ENCODE peak calls at places on chromosome 1, in eight cellular contexts. Y, V, S, J, G, X, T and H are unnamed samples.

GRCh38 chr1:206608108-206608698 is 4.1 kb downstream of the EIF2D start:
- DNase-seq in T (peak; percentile 65), V (peak; percentile 50), Y (no peak), X (peak; percentile 62), S (peak; percentile 67), G (peak; percentile 41), J (peak; percentile 68), H (peak; percentile 36)

GRCh38 chr1:109625601-109626560 is 6.2 kb downstream of the AMPD2 start:
- DNase-seq in T (no peak), V (no peak), G (no peak), Y (no peak), J (no peak), S (no peak), X (no peak), H (no peak)

GRCh38 chr1:201634261-201634660 is 95.3 kb downstream of the NAV1 start:
- DNase-seq in Y (peak; percentile 50), S (no peak), G (peak; percentile 74), J (no peak), V (no peak), X (no peak), T (no peak), H (peak; percentile 56)

GRCh38 chr1:20440785-20441200 is 45.2 kb downstream of the CAMK2N1 start:
- DNase-seq in X (peak; percentile 47), Y (peak; percentile 18), S (peak; percentile 71), T (peak; percentile 88), J (peak; percentile 72), V (peak; percentile 46), G (peak; percentile 53), H (peak; percentile 71)

GRCh38 chr1:67833595-67833926 is 294 bp upstream of the GNG12 start:
- DNase-seq in X (no peak), S (peak; percentile 21), V (no peak), J (no peak), T (no peak), G (peak; percentile 55), Y (peak; percentile 61), H (no peak)

GRCh38 chr1:184771190-184771691 is 16.6 kb upstream of the EDEM3 start:
- DNase-seq in V (no peak), S (peak; percentile 23), G (no peak), J (peak; percentile 96), Y (no peak), T (no peak), X (no peak), H (no peak)

GRCh38 chr1:8889103-8889846 is 10.8 kb upstream of the ENO1 start:
- DNase-seq in X (no peak), G (no peak), Y (no peak), V (no peak), S (no peak), T (no peak), J (no peak), H (no peak)

GRCh38 chr1:39960461-39960958 is 5.6 kb downstream of the MFSD2A start:
- DNase-seq in S (no peak), J (no peak), Y (no peak), G (no peak), T (no peak), X (no peak), V (peak; percentile 16), H (no peak)

GRCh38 chr1:182493063-182493462 is 43.1 kb downstream of the RGSL1 start:
- DNase-seq in Y (no peak), V (no peak), J (no peak), X (no peak), S (no peak), T (no peak), G (no peak), H (no peak)

GRCh38 chr1:88973520-88974137 is 18.8 kb downstream of the KYAT3 start:
- DNase-seq in J (peak; percentile 48), G (peak; percentile 68), S (peak; percentile 43), Y (peak; percentile 15), X (peak; percentile 51), V (no peak), T (peak; percentile 69), H (peak; percentile 55)

GRCh38 chr1:228008391-228009115 is 1.8 kb downstream of the WNT3A start:
- DNase-seq in G (no peak), X (no peak), T (peak; percentile 70), S (peak; percentile 65), J (no peak), Y (no peak), V (no peak), H (no peak)

GRCh38 chr1:247079141-247079874 is 697 bp upstream of the ZNF670 start:
- DNase-seq in V (no peak), G (no peak), J (peak; percentile 62), T (peak; percentile 47), Y (no peak), S (peak; percentile 26), X (peak; percentile 52), H (no peak)

GRCh38 chr1:43545686-43546387 is 15.2 kb downstream of the PTPRF start:
- DNase-seq in X (peak; percentile 96), Y (no peak), V (peak; percentile 37), S (peak; percentile 97), G (peak; percentile 61), J (peak; percentile 39), T (peak; percentile 99), H (peak; percentile 58)

GRCh38 chr1:41466146-41466545 is 18.3 kb downstream of the EDN2 start:
- DNase-seq in Y (no peak), J (no peak), G (no peak), S (no peak), V (no peak), T (no peak), X (no peak), H (no peak)

GRCh38 chr1:157455318-157455717 is 97.0 kb downstream of the FCRL5 start:
- DNase-seq in S (no peak), X (no peak), V (no peak), Y (no peak), G (no peak), T (no peak), J (no peak), H (no peak)

GRCh38 chr1:203839081-203839480 is 22.3 kb upstream of the SNRPE start:
- DNase-seq in Y (peak; percentile 23), G (peak; percentile 75), T (no peak), S (no peak), J (no peak), X (no peak), V (no peak), H (peak; percentile 19)

GRCh38 chr1:234971586-234972297 is 156.9 kb downstream of the TOMM20 start:
- DNase-seq in J (no peak), G (no peak), V (no peak), T (no peak), X (peak; percentile 7), S (no peak), Y (no peak), H (no peak)

GRCh38 chr1:27513521-27513920 is 23.6 kb upstream of the WASF2 start:
- DNase-seq in J (peak; percentile 74), Y (no peak), G (no peak), T (no peak), V (no peak), X (no peak), S (no peak), H (no peak)

GRCh38 chr1:163970699-163971098 is 588.3 kb upstream of the PBX1 start:
- DNase-seq in X (no peak), G (no peak), J (no peak), Y (no peak), T (no peak), S (no peak), V (no peak), H (no peak)

GRCh38 chr1:205492201-205492667 is 12.2 kb upstream of the CDK18 start:
- DNase-seq in Y (no peak), T (no peak), X (no peak), V (no peak), G (no peak), S (no peak), J (no peak), H (no peak)

GRCh38 chr1:87644033-87644432 is 315.4 kb downstream of the LMO4 start:
- DNase-seq in X (peak; percentile 24), J (no peak), Y (peak; percentile 37), T (no peak), V (no peak), S (peak; percentile 4), G (no peak), H (no peak)

GRCh38 chr1:3630914-3631313 is 6.1 kb downstream of the TPRG1L start:
- DNase-seq in Y (no peak), V (no peak), T (no peak), X (no peak), G (no peak), S (no peak), J (no peak), H (no peak)

GRCh38 chr1:168368131-168368530 is 87.5 kb downstream of the TBX19 start:
- DNase-seq in V (no peak), Y (no peak), X (no peak), G (no peak), S (no peak), T (no peak), J (no peak), H (no peak)

GRCh38 chr1:164720329-164721036 is 161.5 kb downstream of the PBX1 start:
- DNase-seq in V (no peak), J (peak; percentile 36), S (no peak), X (no peak), Y (no peak), T (no peak), G (no peak), H (no peak)

GRCh38 chr1:197857477-197857876 is 45.0 kb upstream of the C1orf53 start:
- DNase-seq in J (no peak), Y (no peak), T (no peak), G (no peak), S (no peak), V (no peak), X (no peak), H (no peak)
- H3K4me1 ChIP-seq in J (no peaks in the 10 kb centered on the region), Y (no peaks in the 10 kb centered on the region), T (peaks cover 14% of the 10 kb centered on the region), G (no peaks in the 10 kb centered on the region), S (no peaks in the 10 kb centered on the region), V (no peaks in the 10 kb centered on the region), X (no peaks in the 10 kb centered on the region), H (no peaks in the 10 kb centered on the region)

GRCh38 chr1:170660874-170661645 is 2.9 kb upstream of the PRRX1 start:
- DNase-seq in T (peak; percentile 39), Y (no peak), G (peak; percentile 63), V (no peak), X (no peak), J (no peak), S (peak; percentile 52), H (peak; percentile 21)
- TF ChIP-seq EZH2 in T (peak; percentile 96), Y (peak; percentile 43), G (no peak), V (no peak), X (peak; percentile 71), J (no peak), S (peak; percentile 88), H (no peak)

DNA sequence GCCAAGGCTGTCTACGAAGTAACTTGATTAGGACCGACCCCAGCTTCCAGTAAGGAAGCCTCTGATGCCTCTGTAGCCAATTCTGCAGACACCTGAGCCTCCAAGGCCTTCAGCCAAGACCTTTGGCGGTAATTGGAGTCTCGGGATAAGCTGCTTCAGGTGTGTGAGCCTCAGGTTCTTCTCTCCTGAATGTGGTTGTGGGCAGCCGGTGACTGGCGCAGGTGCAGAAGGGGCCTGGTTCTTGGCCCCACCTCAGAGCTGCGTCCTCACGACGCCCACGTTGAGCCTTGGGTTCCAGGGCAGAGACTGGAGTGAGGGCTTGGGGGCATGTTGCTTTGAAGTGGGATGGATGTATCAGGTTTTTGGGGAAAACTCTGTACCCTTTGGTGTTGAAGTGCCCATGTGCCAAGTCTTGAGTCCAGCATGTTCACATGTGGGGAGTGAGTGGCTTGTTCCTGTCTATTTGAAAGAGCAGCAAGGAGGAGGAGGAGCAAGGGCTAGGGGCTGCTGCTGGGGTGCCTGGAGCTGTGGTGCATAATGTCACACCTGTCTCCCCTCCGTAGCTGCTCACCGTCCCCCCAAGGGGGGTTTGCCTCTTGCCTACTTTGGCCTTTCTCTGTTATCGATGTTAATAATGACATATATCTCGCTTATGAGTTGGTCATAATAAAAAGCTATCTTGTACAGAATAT is 1.4 kb downstream of the PSEN2 start:
- DNase-seq in G (no peak), T (no peak), S (peak; percentile 13), Y (no peak), X (no peak), J (no peak), V (no peak), H (no peak)
- H3K4me3 ChIP-seq in G (peak overlapping the region; percentile 53), T (peak overlapping the region; percentile 75), S (peak overlapping the region; percentile 79), Y (no peak overlapping the region), X (peak overlapping the region; percentile 86), J (peak overlapping the region; percentile 70), V (peak overlapping the region; percentile 83), H (no peak overlapping the region)

GRCh38 chr1:156099282-156099681 is 15.2 kb upstream of the LMNA start:
- DNase-seq in V (no peak), J (no peak), X (no peak), S (no peak), T (no peak), G (no peak), Y (no peak), H (no peak)
- H3K4me1 ChIP-seq in V (peaks cover 71% of the 10 kb centered on the region), J (peaks cover 6% of the 10 kb centered on the region), X (peaks cover 39% of the 10 kb centered on the region), S (peaks cover 31% of the 10 kb centered on the region), T (peaks cover 14% of the 10 kb centered on the region), G (peaks cover 33% of the 10 kb centered on the region), Y (peaks cover 46% of the 10 kb centered on the region), H (peaks cover 61% of the 10 kb centered on the region)